ENCODE peak calls at places on chromosome 14, in ten cellular contexts. Q is AG04449; P is choroid plexus epithelial cell; I is brain microvascular endothelial cell; R is vagina; G is cardiac fibroblast; K is lung; J is A549; T is HepG2; U is CD8-positive, alpha-beta T cell. O is an unnamed sample.

GRCh38 chr14:34172052-34172451 is 221.2 kb upstream of the EGLN3 start:
- DNase-seq in T (no peak), K (no peak), Q (no peak), J (no peak), U (no peak), P (no peak), G (no peak), R (no peak), I (no peak), O (no peak)

GRCh38 chr14:96215845-96216244 is 11.2 kb downstream of the BDKRB2 start:
- DNase-seq in Q (no peak), R (no peak), G (no peak), K (no peak), I (no peak), T (no peak), U (no peak), P (no peak), J (no peak), O (no peak)

GRCh38 chr14:83300454-83301064 is 1766.9 kb upstream of the SEL1L start:
- DNase-seq in T (peak; percentile 12), Q (no peak), G (peak; percentile 47), P (peak; percentile 72), J (peak; percentile 19), U (no peak), R (no peak), I (peak; percentile 21), K (no peak), O (no peak)

GRCh38 chr14:89284368-89285058 is 132.5 kb downstream of the FOXN3 start:
- DNase-seq in P (no peak), K (no peak), G (no peak), T (no peak), R (no peak), Q (no peak), J (no peak), I (peak; percentile 33), U (no peak), O (no peak)

GRCh38 chr14:95303552-95303951 is 16.2 kb downstream of the CLMN start:
- DNase-seq in R (no peak), I (no peak), P (no peak), K (no peak), U (no peak), G (no peak), J (no peak), T (no peak), Q (no peak), O (no peak)

GRCh38 chr14:64953310-64953654 is 10.7 kb upstream of the GPX2 start:
- DNase-seq in K (no peak), G (no peak), P (no peak), J (no peak), Q (no peak), U (no peak), I (no peak), R (no peak), T (no peak), O (no peak)

GRCh38 chr14:94337274-94337673 is 14.1 kb upstream of the SERPINA6 start:
- DNase-seq in U (no peak), K (no peak), Q (no peak), G (peak; percentile 51), T (no peak), I (no peak), J (no peak), P (peak; percentile 20), R (no peak), O (no peak)

GRCh38 chr14:73723799-73724621 is 9.8 kb upstream of the PNMA1 start:
- DNase-seq in K (peak; percentile 78), R (peak; percentile 86), T (no peak), U (no peak), J (peak; percentile 78), G (peak; percentile 100), Q (peak; percentile 91), P (peak; percentile 99), I (peak; percentile 96), O (peak; percentile 40)

GRCh38 chr14:104843442-104844305 is 21.4 kb upstream of the CEP170B start:
- DNase-seq in R (no peak), T (no peak), P (peak; percentile 34), U (no peak), K (no peak), Q (no peak), J (no peak), G (no peak), I (no peak), O (peak; percentile 48)

GRCh38 chr14:104844306-104845032 is 20.6 kb upstream of the CEP170B start:
- DNase-seq in G (no peak), J (no peak), R (no peak), P (no peak), U (no peak), K (no peak), T (no peak), Q (no peak), I (no peak), O (no peak)

GRCh38 chr14:104843006-104843405 is 22.1 kb upstream of the CEP170B start:
- DNase-seq in U (no peak), G (no peak), J (no peak), T (no peak), I (no peak), R (no peak), K (no peak), Q (no peak), P (no peak), O (no peak)

GRCh38 chr14:104845834-104846441 is 19.1 kb upstream of the CEP170B start:
- DNase-seq in Q (no peak), I (no peak), P (no peak), U (no peak), R (no peak), J (no peak), T (peak; percentile 37), K (no peak), G (peak; percentile 42), O (no peak)

GRCh38 chr14:104845033-104845666 is 19.9 kb upstream of the CEP170B start:
- DNase-seq in Q (no peak), T (no peak), I (no peak), G (no peak), P (no peak), J (no peak), U (no peak), K (no peak), R (no peak), O (no peak)
- H3K4me3 ChIP-seq in Q (no peak overlapping the region), T (no peak overlapping the region), I (no peak overlapping the region), G (no peak overlapping the region), P (no peak overlapping the region), J (no peak overlapping the region), U (no peak overlapping the region), K (no peak overlapping the region), R (no peak overlapping the region), O (no peak overlapping the region)

GRCh38 chr14:24390696-24391468 is 7.9 kb upstream of the NYNRIN start:
- DNase-seq in P (no peak), K (no peak), I (no peak), R (no peak), Q (no peak), U (no peak), J (no peak), T (no peak), G (peak; percentile 34), O (no peak)

GRCh38 chr14:24395609-24396580 is 2.9 kb upstream of the NYNRIN start:
- DNase-seq in T (no peak), R (no peak), I (no peak), U (no peak), G (no peak), P (no peak), Q (no peak), J (no peak), K (no peak), O (peak; percentile 46)

GRCh38 chr14:24394275-24394674 is 4.5 kb upstream of the NYNRIN start:
- DNase-seq in P (no peak), G (no peak), T (no peak), I (no peak), J (peak; percentile 14), Q (no peak), R (no peak), K (no peak), U (no peak), O (no peak)

GRCh38 chr14:24389266-24389855 is 9.4 kb upstream of the NYNRIN start:
- DNase-seq in P (peak; percentile 79), R (no peak), Q (no peak), K (no peak), U (no peak), G (peak; percentile 81), I (peak; percentile 51), T (no peak), J (no peak), O (no peak)

DNA sequence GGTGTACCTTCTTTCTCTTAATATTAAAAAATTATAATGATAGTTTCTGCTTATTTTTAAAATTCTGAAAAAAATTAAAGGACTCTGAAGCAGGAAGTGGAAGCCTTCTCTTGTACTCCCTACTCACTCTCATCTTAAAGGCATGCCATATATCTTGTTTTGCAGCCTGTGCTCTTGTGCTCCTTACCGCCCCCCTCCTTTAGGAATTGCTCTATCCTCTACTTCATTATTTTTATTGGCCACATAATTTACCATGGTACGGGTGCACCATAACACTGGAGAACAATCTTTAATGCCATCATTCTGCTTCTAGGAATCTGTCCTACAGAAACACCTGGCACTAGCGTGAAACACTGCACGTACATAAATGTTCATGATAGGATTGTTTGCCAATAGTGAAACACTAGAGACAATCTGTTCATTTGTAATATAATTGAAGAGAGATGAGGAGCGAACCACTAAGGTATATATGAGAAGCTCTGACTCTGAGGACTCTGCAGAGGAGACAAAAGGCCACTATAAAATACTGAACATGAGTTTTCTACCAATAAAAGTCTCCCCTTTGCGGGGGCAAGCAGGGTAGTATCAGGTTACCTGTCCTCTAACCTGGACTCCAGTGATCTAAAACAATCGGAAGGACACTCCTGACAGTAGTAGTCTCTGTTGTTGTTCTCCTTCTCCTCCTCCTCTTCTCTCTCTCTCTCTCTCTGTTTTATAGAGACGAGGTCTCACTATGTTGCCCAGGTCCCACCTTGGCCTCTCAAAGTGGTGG is 6.3 kb upstream of the NYNRIN start:
- DNase-seq in G (peak; percentile 79), I (peak; percentile 75), Q (no peak), T (no peak), U (no peak), R (no peak), K (no peak), P (peak; percentile 80), J (peak; percentile 62), O (no peak)
- TF ChIP-seq CTCF in G (peak; percentile 26), I (peak; percentile 47), Q (peak; percentile 11), T (peak; percentile 11), U (no peak), R (no peak), K (no peak), P (peak; percentile 47), J (peak; percentile 21), O (no peak)

GRCh38 chr14:75335588-75335987 is 57.0 kb downstream of the FOS start:
- DNase-seq in I (no peak), G (no peak), J (no peak), P (no peak), U (no peak), Q (no peak), K (no peak), R (no peak), T (no peak), O (no peak)
- H3K4me3 ChIP-seq in I (no peak overlapping the region), G (no peak overlapping the region), J (no peak overlapping the region), P (no peak overlapping the region), U (no peak overlapping the region), Q (no peak overlapping the region), K (no peak overlapping the region), R (no peak overlapping the region), T (no peak overlapping the region), O (no peak overlapping the region)

GRCh38 chr14:106209745-106210144 is 683.4 kb downstream of the TMEM121 start:
- DNase-seq in P (no peak), I (no peak), J (no peak), T (no peak), R (no peak), Q (no peak), G (no peak), U (peak; percentile 69), K (no peak), O (no peak)

GRCh38 chr14:106208794-106209193 is 682.4 kb downstream of the TMEM121 start:
- DNase-seq in T (no peak), Q (no peak), K (no peak), I (no peak), R (no peak), J (no peak), G (no peak), P (no peak), U (no peak), O (no peak)

GRCh38 chr14:106211489-106211888 is 685.1 kb downstream of the TMEM121 start:
- DNase-seq in R (no peak), Q (no peak), P (no peak), J (no peak), T (no peak), K (no peak), I (no peak), G (no peak), U (no peak), O (no peak)

GRCh38 chr14:106207316-106207715 is 680.9 kb downstream of the TMEM121 start:
- DNase-seq in Q (no peak), I (no peak), G (no peak), R (no peak), P (no peak), J (no peak), T (peak; percentile 15), K (no peak), U (no peak), O (no peak)

DNA sequence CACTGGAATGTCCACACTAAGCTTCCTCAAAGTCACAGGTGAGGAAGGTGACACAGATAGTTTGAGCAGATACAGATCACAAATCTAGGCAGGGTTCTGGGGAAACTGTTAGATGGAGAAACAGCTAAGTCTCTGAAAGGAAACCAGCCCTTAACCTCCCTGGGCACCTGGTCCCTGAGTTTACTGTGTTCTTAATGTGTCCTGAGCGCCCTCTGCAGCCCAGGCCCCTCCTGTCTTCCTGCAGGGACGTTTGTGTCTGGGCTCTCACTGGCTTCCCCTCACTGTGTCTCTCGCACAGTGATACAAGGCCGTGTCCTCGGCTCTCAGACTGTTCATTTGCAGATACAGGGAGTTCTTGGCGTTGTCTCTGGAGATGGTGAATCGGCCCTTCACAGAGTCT is 684.3 kb downstream of the TMEM121 start:
- DNase-seq in J (no peak), P (no peak), Q (no peak), G (no peak), I (no peak), K (no peak), U (no peak), R (no peak), T (no peak), O (no peak)
- TF ChIP-seq CTCF in J (no peak), P (no peak), Q (no peak), G (no peak), I (no peak), K (no peak), U (no peak), R (no peak), T (peak; percentile 28), O (no peak)

O was measured in thyroid gland.